ENCODE peak calls at places on chromosomes 13 and 19, in four cellular contexts. One of them, this sample, is unnamed.

GRCh38 chr13:67076378-67076777 is 153.8 kb downstream of the PCDH9 start:
- DNase-seq in stimulated activated CD4-positive, alpha-beta T cell treated with anti-CD3 and anti-CD28 coated beads, Interleukin-15, amount 100 ng/mL, for 1 hour: no peak
- DNase-seq in aorta: no peak
- DNase-seq in RWPE1: no peak
- DNase-seq in this sample: no peak

GRCh38 chr19:56611288-56611687 is 16.2 kb downstream of the ZNF71 start:
- DNase-seq in stimulated activated CD4-positive, alpha-beta T cell treated with anti-CD3 and anti-CD28 coated beads, Interleukin-15, amount 100 ng/mL, for 1 hour: no peak
- DNase-seq in aorta: peak
- DNase-seq in RWPE1: no peak
- DNase-seq in this sample: no peak

GRCh38 chr13:110136660-110137585 is 170.0 kb downstream of the COL4A1 start:
- DNase-seq in stimulated activated CD4-positive, alpha-beta T cell treated with anti-CD3 and anti-CD28 coated beads, Interleukin-15, amount 100 ng/mL, for 1 hour: no peak
- DNase-seq in aorta: no peak
- DNase-seq in RWPE1: no peak
- DNase-seq in this sample: no peak

GRCh38 chr19:55654833-55655647 is at the start of gene U2AF2:
- DNase-seq in stimulated activated CD4-positive, alpha-beta T cell treated with anti-CD3 and anti-CD28 coated beads, Interleukin-15, amount 100 ng/mL, for 1 hour: peak
- DNase-seq in aorta: peak
- DNase-seq in RWPE1: peak
- DNase-seq in this sample: peak

GRCh38 chr19:42203700-42204099 is 13.8 kb downstream of the DEDD2 start:
- DNase-seq in stimulated activated CD4-positive, alpha-beta T cell treated with anti-CD3 and anti-CD28 coated beads, Interleukin-15, amount 100 ng/mL, for 1 hour: no peak
- DNase-seq in aorta: peak
- DNase-seq in RWPE1: no peak
- DNase-seq in this sample: no peak

GRCh38 chr13:54183728-54184127 is 1155.1 kb downstream of the OLFM4 start:
- DNase-seq in stimulated activated CD4-positive, alpha-beta T cell treated with anti-CD3 and anti-CD28 coated beads, Interleukin-15, amount 100 ng/mL, for 1 hour: no peak
- DNase-seq in aorta: no peak
- DNase-seq in RWPE1: no peak
- DNase-seq in this sample: no peak

GRCh38 chr13:94716016-94716415 is 3.7 kb upstream of the SOX21 start:
- DNase-seq in stimulated activated CD4-positive, alpha-beta T cell treated with anti-CD3 and anti-CD28 coated beads, Interleukin-15, amount 100 ng/mL, for 1 hour: no peak
- DNase-seq in aorta: no peak
- DNase-seq in RWPE1: no peak
- DNase-seq in this sample: no peak

GRCh38 chr19:55255618-55256423 is 3.0 kb downstream of the PPP6R1 start:
- DNase-seq in stimulated activated CD4-positive, alpha-beta T cell treated with anti-CD3 and anti-CD28 coated beads, Interleukin-15, amount 100 ng/mL, for 1 hour: no peak
- DNase-seq in aorta: no peak
- DNase-seq in RWPE1: no peak
- DNase-seq in this sample: no peak

GRCh38 chr19:16051254-16052025 is 24.9 kb upstream of the TPM4 start:
- DNase-seq in stimulated activated CD4-positive, alpha-beta T cell treated with anti-CD3 and anti-CD28 coated beads, Interleukin-15, amount 100 ng/mL, for 1 hour: no peak
- DNase-seq in aorta: no peak
- DNase-seq in RWPE1: no peak
- DNase-seq in this sample: no peak

GRCh38 chr13:109428146-109428545 is 358.2 kb downstream of the IRS2 start:
- DNase-seq in stimulated activated CD4-positive, alpha-beta T cell treated with anti-CD3 and anti-CD28 coated beads, Interleukin-15, amount 100 ng/mL, for 1 hour: no peak
- DNase-seq in aorta: no peak
- DNase-seq in RWPE1: no peak
- DNase-seq in this sample: no peak

GRCh38 chr13:26787961-26788360 is 27.4 kb upstream of the GPR12 start:
- DNase-seq in stimulated activated CD4-positive, alpha-beta T cell treated with anti-CD3 and anti-CD28 coated beads, Interleukin-15, amount 100 ng/mL, for 1 hour: no peak
- DNase-seq in aorta: no peak
- DNase-seq in RWPE1: no peak
- DNase-seq in this sample: no peak

GRCh38 chr13:20231839-20232555 is at the start of gene GJB6:
- DNase-seq in stimulated activated CD4-positive, alpha-beta T cell treated with anti-CD3 and anti-CD28 coated beads, Interleukin-15, amount 100 ng/mL, for 1 hour: no peak
- DNase-seq in aorta: no peak
- DNase-seq in RWPE1: peak
- DNase-seq in this sample: no peak

GRCh38 chr19:4327877-4328242 is 10.8 kb downstream of the STAP2 start:
- DNase-seq in stimulated activated CD4-positive, alpha-beta T cell treated with anti-CD3 and anti-CD28 coated beads, Interleukin-15, amount 100 ng/mL, for 1 hour: no peak
- DNase-seq in aorta: no peak
- DNase-seq in RWPE1: no peak
- DNase-seq in this sample: no peak

GRCh38 chr13:43269037-43269476 is 245.7 kb downstream of the DNAJC15 start:
- DNase-seq in stimulated activated CD4-positive, alpha-beta T cell treated with anti-CD3 and anti-CD28 coated beads, Interleukin-15, amount 100 ng/mL, for 1 hour: no peak
- DNase-seq in aorta: no peak
- DNase-seq in RWPE1: peak
- DNase-seq in this sample: peak

GRCh38 chr13:102530751-102531150 is 66.0 kb upstream of the TPP2 start:
- DNase-seq in stimulated activated CD4-positive, alpha-beta T cell treated with anti-CD3 and anti-CD28 coated beads, Interleukin-15, amount 100 ng/mL, for 1 hour: no peak
- DNase-seq in aorta: no peak
- DNase-seq in RWPE1: no peak
- DNase-seq in this sample: peak

GRCh38 chr13:53151692-53152421 is 123.2 kb downstream of the OLFM4 start:
- DNase-seq in stimulated activated CD4-positive, alpha-beta T cell treated with anti-CD3 and anti-CD28 coated beads, Interleukin-15, amount 100 ng/mL, for 1 hour: no peak
- DNase-seq in aorta: no peak
- DNase-seq in RWPE1: peak
- DNase-seq in this sample: no peak

GRCh38 chr13:47594833-47595232 is 406.2 kb downstream of the SUCLA2 start:
- DNase-seq in stimulated activated CD4-positive, alpha-beta T cell treated with anti-CD3 and anti-CD28 coated beads, Interleukin-15, amount 100 ng/mL, for 1 hour: no peak
- DNase-seq in aorta: no peak
- DNase-seq in RWPE1: no peak
- DNase-seq in this sample: no peak

GRCh38 chr13:67298297-67298696 is 68.2 kb upstream of the PCDH9 start:
- DNase-seq in stimulated activated CD4-positive, alpha-beta T cell treated with anti-CD3 and anti-CD28 coated beads, Interleukin-15, amount 100 ng/mL, for 1 hour: no peak
- DNase-seq in aorta: no peak
- DNase-seq in RWPE1: no peak
- DNase-seq in this sample: no peak

GRCh38 chr13:114145256-114145655 is 12.8 kb upstream of the RASA3 start:
- DNase-seq in stimulated activated CD4-positive, alpha-beta T cell treated with anti-CD3 and anti-CD28 coated beads, Interleukin-15, amount 100 ng/mL, for 1 hour: no peak
- DNase-seq in aorta: no peak
- DNase-seq in RWPE1: no peak
- DNase-seq in this sample: no peak

GRCh38 chr13:24459234-24459633 is 53.3 kb downstream of the PARP4 start:
- DNase-seq in stimulated activated CD4-positive, alpha-beta T cell treated with anti-CD3 and anti-CD28 coated beads, Interleukin-15, amount 100 ng/mL, for 1 hour: no peak
- DNase-seq in aorta: no peak
- DNase-seq in RWPE1: no peak
- DNase-seq in this sample: no peak

GRCh38 chr13:69553976-69554375 is 553.6 kb upstream of the ATXN8OS start:
- DNase-seq in stimulated activated CD4-positive, alpha-beta T cell treated with anti-CD3 and anti-CD28 coated beads, Interleukin-15, amount 100 ng/mL, for 1 hour: no peak
- DNase-seq in aorta: no peak
- DNase-seq in RWPE1: no peak
- DNase-seq in this sample: no peak

GRCh38 chr19:17739121-17739875 is 12.0 kb upstream of the FCHO1 start:
- DNase-seq in stimulated activated CD4-positive, alpha-beta T cell treated with anti-CD3 and anti-CD28 coated beads, Interleukin-15, amount 100 ng/mL, for 1 hour: no peak
- DNase-seq in aorta: no peak
- DNase-seq in RWPE1: no peak
- DNase-seq in this sample: no peak

GRCh38 chr19:35436477-35437141 is 11.4 kb upstream of the FFAR2 start:
- DNase-seq in stimulated activated CD4-positive, alpha-beta T cell treated with anti-CD3 and anti-CD28 coated beads, Interleukin-15, amount 100 ng/mL, for 1 hour: no peak
- DNase-seq in aorta: peak
- DNase-seq in RWPE1: peak
- DNase-seq in this sample: no peak

GRCh38 chr13:113157929-113158747 is at the start of gene PROZ:
- DNase-seq in stimulated activated CD4-positive, alpha-beta T cell treated with anti-CD3 and anti-CD28 coated beads, Interleukin-15, amount 100 ng/mL, for 1 hour: no peak
- DNase-seq in aorta: no peak
- DNase-seq in RWPE1: no peak
- DNase-seq in this sample: no peak

GRCh38 chr19:39937094-39937493 is 2.7 kb upstream of the FCGBP start:
- DNase-seq in stimulated activated CD4-positive, alpha-beta T cell treated with anti-CD3 and anti-CD28 coated beads, Interleukin-15, amount 100 ng/mL, for 1 hour: no peak
- DNase-seq in aorta: no peak
- DNase-seq in RWPE1: no peak
- DNase-seq in this sample: no peak

GRCh38 chr19:35510626-35510964 is 2.9 kb downstream of the DMKN start:
- DNase-seq in stimulated activated CD4-positive, alpha-beta T cell treated with anti-CD3 and anti-CD28 coated beads, Interleukin-15, amount 100 ng/mL, for 1 hour: no peak
- DNase-seq in aorta: no peak
- DNase-seq in RWPE1: no peak
- DNase-seq in this sample: no peak

GRCh38 chr19:5921777-5922176 is 7.7 kb downstream of the CAPS start:
- DNase-seq in stimulated activated CD4-positive, alpha-beta T cell treated with anti-CD3 and anti-CD28 coated beads, Interleukin-15, amount 100 ng/mL, for 1 hour: no peak
- DNase-seq in aorta: no peak
- DNase-seq in RWPE1: no peak
- DNase-seq in this sample: no peak

GRCh38 chr19:35153701-35154534 is 617 bp upstream of the FXYD5 start:
- DNase-seq in stimulated activated CD4-positive, alpha-beta T cell treated with anti-CD3 and anti-CD28 coated beads, Interleukin-15, amount 100 ng/mL, for 1 hour: peak
- DNase-seq in aorta: no peak
- DNase-seq in RWPE1: peak
- DNase-seq in this sample: no peak

GRCh38 chr13:110274687-110275086 is 32.3 kb downstream of the COL4A1 start:
- DNase-seq in stimulated activated CD4-positive, alpha-beta T cell treated with anti-CD3 and anti-CD28 coated beads, Interleukin-15, amount 100 ng/mL, for 1 hour: no peak
- DNase-seq in aorta: no peak
- DNase-seq in RWPE1: no peak
- DNase-seq in this sample: no peak

GRCh38 chr13:113786262-113786841 is 27.3 kb downstream of the TMEM255B start:
- DNase-seq in stimulated activated CD4-positive, alpha-beta T cell treated with anti-CD3 and anti-CD28 coated beads, Interleukin-15, amount 100 ng/mL, for 1 hour: no peak
- DNase-seq in aorta: no peak
- DNase-seq in RWPE1: peak
- DNase-seq in this sample: no peak

GRCh38 chr19:855566-856120 is 3.5 kb downstream of the ELANE start:
- DNase-seq in stimulated activated CD4-positive, alpha-beta T cell treated with anti-CD3 and anti-CD28 coated beads, Interleukin-15, amount 100 ng/mL, for 1 hour: no peak
- DNase-seq in aorta: no peak
- DNase-seq in RWPE1: no peak
- DNase-seq in this sample: no peak

GRCh38 chr13:89695343-89696257 is 1651.9 kb upstream of the MIR17HG start:
- DNase-seq in stimulated activated CD4-positive, alpha-beta T cell treated with anti-CD3 and anti-CD28 coated beads, Interleukin-15, amount 100 ng/mL, for 1 hour: no peak
- DNase-seq in aorta: no peak
- DNase-seq in RWPE1: peak
- DNase-seq in this sample: peak

GRCh38 chr19:50461066-50461875 is 15.0 kb upstream of the EMC10 start:
- DNase-seq in stimulated activated CD4-positive, alpha-beta T cell treated with anti-CD3 and anti-CD28 coated beads, Interleukin-15, amount 100 ng/mL, for 1 hour: peak
- DNase-seq in aorta: no peak
- DNase-seq in RWPE1: peak
- DNase-seq in this sample: peak

GRCh38 chr19:15299568-15300409 is 32.5 kb downstream of the BRD4 start:
- DNase-seq in stimulated activated CD4-positive, alpha-beta T cell treated with anti-CD3 and anti-CD28 coated beads, Interleukin-15, amount 100 ng/mL, for 1 hour: no peak
- DNase-seq in aorta: no peak
- DNase-seq in RWPE1: no peak
- DNase-seq in this sample: no peak

GRCh38 chr13:77599351-77599750 is 63.8 kb downstream of the SCEL start:
- DNase-seq in stimulated activated CD4-positive, alpha-beta T cell treated with anti-CD3 and anti-CD28 coated beads, Interleukin-15, amount 100 ng/mL, for 1 hour: no peak
- DNase-seq in aorta: no peak
- DNase-seq in RWPE1: no peak
- DNase-seq in this sample: no peak

GRCh38 chr13:110392510-110393233 is 85.6 kb downstream of the COL4A2 start:
- DNase-seq in stimulated activated CD4-positive, alpha-beta T cell treated with anti-CD3 and anti-CD28 coated beads, Interleukin-15, amount 100 ng/mL, for 1 hour: no peak
- DNase-seq in aorta: no peak
- DNase-seq in RWPE1: no peak
- DNase-seq in this sample: no peak

GRCh38 chr19:45929247-45929646 is 14.7 kb upstream of the NANOS2 start:
- DNase-seq in stimulated activated CD4-positive, alpha-beta T cell treated with anti-CD3 and anti-CD28 coated beads, Interleukin-15, amount 100 ng/mL, for 1 hour: no peak
- DNase-seq in aorta: no peak
- DNase-seq in RWPE1: no peak
- DNase-seq in this sample: no peak

GRCh38 chr19:57830071-57830602 is at the start of gene ZNF587B:
- DNase-seq in stimulated activated CD4-positive, alpha-beta T cell treated with anti-CD3 and anti-CD28 coated beads, Interleukin-15, amount 100 ng/mL, for 1 hour: no peak
- DNase-seq in aorta: peak
- DNase-seq in RWPE1: no peak
- DNase-seq in this sample: peak

GRCh38 chr19:2546128-2547032 is 70.5 kb downstream of the GADD45B start:
- DNase-seq in stimulated activated CD4-positive, alpha-beta T cell treated with anti-CD3 and anti-CD28 coated beads, Interleukin-15, amount 100 ng/mL, for 1 hour: no peak
- DNase-seq in aorta: peak
- DNase-seq in RWPE1: no peak
- DNase-seq in this sample: peak

GRCh38 chr13:107753286-107753685 is 462.1 kb downstream of the LIG4 start:
- DNase-seq in stimulated activated CD4-positive, alpha-beta T cell treated with anti-CD3 and anti-CD28 coated beads, Interleukin-15, amount 100 ng/mL, for 1 hour: no peak
- DNase-seq in aorta: no peak
- DNase-seq in RWPE1: no peak
- DNase-seq in this sample: no peak

This sample was measured in lung.